ENCODE peak calls at places on chromosome 19, in six cellular contexts. R is WTC11, Z is K562, G is H1, N is HepG2, W is GM12878. D is an unnamed sample.

GRCh38 chr19:41641879-41642485 is 15.1 kb upstream of the CEACAM4 start:
- DNase-seq in G (no peak), Z (peak), W (peak), R (peak), N (peak), D (peak)

GRCh38 chr19:19642506-19643157 is 825 bp downstream of the GMIP start:
- DNase-seq in N (no peak), G (no peak), R (no peak), W (no peak), Z (peak), D (no peak)

GRCh38 chr19:37920591-37921450 is 13.8 kb downstream of the SIPA1L3 start:
- DNase-seq in G (no peak), N (peak), Z (no peak), W (no peak), R (no peak), D (no peak)

GRCh38 chr19:1773173-1773572 is 19.9 kb downstream of the ONECUT3 start:
- DNase-seq in G (no peak), N (no peak), Z (no peak), W (no peak), R (no peak), D (no peak)

GRCh38 chr19:57512845-57513244 is 13.1 kb downstream of the ZNF773 start:
- DNase-seq in G (no peak), N (no peak), R (no peak), Z (no peak), W (no peak), D (peak)

GRCh38 chr19:40594251-40594650 is 6.9 kb upstream of the LTBP4 start:
- DNase-seq in R (no peak), N (no peak), G (no peak), Z (peak), W (no peak), D (peak)

GRCh38 chr19:47695533-47696262 is 17.5 kb upstream of the EHD2 start:
- DNase-seq in R (no peak), N (no peak), W (no peak), G (no peak), Z (no peak), D (no peak)

GRCh38 chr19:48487944-48488343 is 18.8 kb downstream of the CYTH2 start:
- DNase-seq in R (no peak), Z (no peak), G (no peak), W (no peak), N (peak), D (no peak)

GRCh38 chr19:2666344-2666994 is 36.0 kb downstream of the GNG7 start:
- DNase-seq in Z (no peak), R (no peak), G (no peak), W (no peak), N (no peak), D (no peak)

DNA sequence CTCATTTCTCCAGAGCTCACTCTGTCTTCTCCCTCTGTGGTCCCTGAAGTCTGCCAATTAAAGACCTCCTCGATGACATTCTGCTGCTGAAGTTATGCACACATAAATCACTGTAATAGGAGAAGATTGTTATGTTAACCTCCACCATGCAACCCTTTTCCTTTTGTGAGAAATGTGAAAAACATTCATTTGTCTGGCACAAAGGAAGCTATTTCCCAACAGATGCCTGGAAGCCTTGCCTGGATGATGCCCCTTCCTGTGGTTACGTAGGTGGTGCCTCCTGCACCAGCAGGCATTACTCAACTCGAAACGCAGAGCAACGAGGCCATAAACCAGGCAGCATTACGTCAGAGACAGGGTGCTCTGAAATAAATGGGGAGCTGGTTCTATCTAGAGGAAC is 327.4 kb upstream of the ZNF507 start:
- DNase-seq in Z (no peak), N (no peak), G (no peak), R (no peak), W (no peak), D (no peak)
- TF ChIP-seq CREB1 in Z (no peak), N (peak), G (no peak), R (no peak), W (no peak), D (no peak)

DNA sequence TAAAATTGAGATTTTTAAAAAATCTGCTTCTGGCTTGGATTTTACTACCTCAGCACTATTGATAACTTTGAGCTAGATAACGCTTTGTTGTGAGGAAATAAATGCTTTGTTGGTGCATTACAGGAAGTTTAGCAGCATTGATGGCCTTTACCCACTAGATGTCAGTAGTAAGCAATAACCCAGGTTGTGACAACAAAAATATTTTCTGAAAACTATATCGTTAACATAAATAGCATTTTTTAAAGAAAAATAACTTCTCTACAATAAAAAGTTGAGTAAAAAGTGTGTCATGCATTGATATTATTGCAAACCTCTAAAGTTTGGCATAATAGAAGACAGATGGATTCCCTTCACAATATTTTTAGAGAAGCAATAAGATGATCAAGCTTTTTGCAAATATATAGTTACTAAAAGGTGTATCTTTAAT is 1246.5 kb downstream of the UQCRFS1 start:
- DNase-seq in Z (peak), W (no peak), N (no peak), G (no peak), R (no peak), D (peak)
- TF ChIP-seq CREB1 in Z (no peak), W (no peak), N (no peak), G (no peak), R (no peak), D (no peak)

GRCh38 chr19:30693179-30693578 is 321.0 kb downstream of the ZNF536 start:
- DNase-seq in G (no peak), Z (no peak), W (no peak), R (no peak), N (no peak), D (no peak)

GRCh38 chr19:30694156-30694555 is 322.0 kb downstream of the ZNF536 start:
- DNase-seq in R (no peak), G (no peak), Z (no peak), N (no peak), W (no peak), D (no peak)

GRCh38 chr19:30699871-30700280 is 327.7 kb downstream of the ZNF536 start:
- DNase-seq in Z (no peak), R (no peak), N (no peak), G (no peak), W (no peak), D (no peak)

GRCh38 chr19:30695171-30695875 is 323.1 kb downstream of the ZNF536 start:
- DNase-seq in N (no peak), W (no peak), Z (no peak), R (peak), G (no peak), D (peak)

DNA sequence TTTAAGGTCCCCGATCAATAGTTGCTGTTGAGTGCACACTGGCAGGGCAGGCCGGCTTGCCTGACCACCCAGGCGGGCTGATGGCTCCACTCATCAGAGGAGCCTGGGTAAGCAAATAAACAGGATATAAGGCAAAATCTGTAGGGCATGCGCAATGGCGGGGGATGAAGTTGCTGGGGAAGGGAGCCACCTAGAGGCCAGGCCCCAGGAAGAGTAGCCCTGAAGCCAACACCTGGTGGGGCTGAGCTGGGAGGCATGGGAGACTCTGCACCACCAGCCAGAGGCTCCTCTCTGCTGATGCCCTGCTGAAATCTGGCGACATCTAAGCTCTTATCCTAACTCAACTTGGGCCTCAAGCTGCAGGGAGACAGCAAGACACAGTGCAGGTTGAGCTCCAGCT is 324.3 kb downstream of the ZNF536 start:
- DNase-seq in R (peak), N (no peak), W (no peak), G (peak), Z (peak), D (peak)
- TF ChIP-seq CREB1 in R (no peak), N (no peak), W (no peak), G (no peak), Z (no peak), D (no peak)

GRCh38 chr19:39407644-39408391 is 1.2 kb downstream of the ZFP36 start:
- DNase-seq in W (no peak), R (no peak), G (no peak), Z (no peak), N (no peak), D (peak)

GRCh38 chr19:39405261-39405912 is 1.3 kb upstream of the ZFP36 start:
- DNase-seq in G (no peak), Z (no peak), R (no peak), N (no peak), W (no peak), D (no peak)

GRCh38 chr19:39407394-39407643 is 672 bp downstream of the ZFP36 start:
- DNase-seq in Z (no peak), N (no peak), W (no peak), G (no peak), R (no peak), D (no peak)

GRCh38 chr19:39406656-39407393 is at the start of gene ZFP36:
- DNase-seq in Z (peak), G (no peak), W (no peak), R (peak), N (peak), D (peak)

GRCh38 chr19:39405930-39406655 is 554 bp upstream of the ZFP36 start:
- DNase-seq in N (no peak), G (no peak), R (peak), W (no peak), Z (no peak), D (peak)
- TF ChIP-seq CREB1 in N (no peak), G (no peak), R (no peak), W (no peak), Z (no peak), D (peak)

GRCh38 chr19:31149306-31149975 is 199.8 kb downstream of the TSHZ3 start:
- DNase-seq in W (no peak), N (no peak), R (no peak), Z (no peak), G (no peak), D (no peak)

GRCh38 chr19:31148671-31149070 is 200.6 kb downstream of the TSHZ3 start:
- DNase-seq in W (no peak), Z (no peak), N (no peak), R (no peak), G (no peak), D (no peak)

GRCh38 chr19:31154021-31154420 is 195.2 kb downstream of the TSHZ3 start:
- DNase-seq in W (no peak), N (no peak), R (no peak), Z (no peak), G (no peak), D (no peak)

GRCh38 chr19:31147234-31147633 is 202.0 kb downstream of the TSHZ3 start:
- DNase-seq in Z (no peak), G (no peak), W (no peak), N (no peak), R (no peak), D (no peak)

DNA sequence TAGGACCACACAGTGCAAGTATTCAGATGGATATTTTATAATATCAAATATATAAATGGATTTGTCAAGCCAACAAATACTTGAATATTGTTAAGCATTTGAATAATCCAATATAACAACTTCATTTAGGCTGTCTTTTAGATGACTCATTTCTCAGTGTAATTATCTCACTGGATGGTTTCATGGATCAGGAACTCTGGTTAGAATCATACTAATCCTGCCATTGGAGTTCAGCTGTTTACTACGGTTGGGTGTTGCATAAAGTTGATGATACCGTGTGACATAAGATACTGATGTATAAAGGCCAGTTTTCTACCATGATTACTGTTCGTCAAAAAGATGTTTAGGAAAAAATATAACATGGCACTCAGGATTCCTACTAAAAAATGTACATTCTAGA is 196.3 kb downstream of the TSHZ3 start:
- DNase-seq in W (no peak), R (no peak), G (no peak), N (no peak), Z (no peak), D (no peak)
- TF ChIP-seq CREB1 in W (no peak), R (no peak), G (no peak), N (no peak), Z (no peak), D (no peak)

GRCh38 chr19:35346193-35347052 is 1.3 kb upstream of the FFAR1 start:
- DNase-seq in R (no peak), N (peak), G (no peak), W (peak), Z (no peak), D (no peak)
- TF ChIP-seq CREB1 in R (no peak), N (no peak), G (no peak), W (peak), Z (no peak), D (no peak)

GRCh38 chr19:35975608-35976214 is 19.3 kb upstream of the SDHAF1 start:
- DNase-seq in G (no peak), Z (peak), N (no peak), W (no peak), R (peak), D (peak)
- TF ChIP-seq CREB1 in G (no peak), Z (no peak), N (no peak), W (no peak), R (no peak), D (no peak)

GRCh38 chr19:15915109-15915508 is 17.2 kb upstream of the CYP4F2 start:
- DNase-seq in Z (no peak), R (no peak), N (no peak), W (no peak), G (no peak), D (no peak)

GRCh38 chr19:15913384-15913783 is 15.5 kb upstream of the CYP4F2 start:
- DNase-seq in W (no peak), N (no peak), G (no peak), R (no peak), Z (no peak), D (no peak)

GRCh38 chr19:15913830-15914229 is 16.0 kb upstream of the CYP4F2 start:
- DNase-seq in N (no peak), G (no peak), Z (no peak), W (no peak), R (no peak), D (no peak)

DNA sequence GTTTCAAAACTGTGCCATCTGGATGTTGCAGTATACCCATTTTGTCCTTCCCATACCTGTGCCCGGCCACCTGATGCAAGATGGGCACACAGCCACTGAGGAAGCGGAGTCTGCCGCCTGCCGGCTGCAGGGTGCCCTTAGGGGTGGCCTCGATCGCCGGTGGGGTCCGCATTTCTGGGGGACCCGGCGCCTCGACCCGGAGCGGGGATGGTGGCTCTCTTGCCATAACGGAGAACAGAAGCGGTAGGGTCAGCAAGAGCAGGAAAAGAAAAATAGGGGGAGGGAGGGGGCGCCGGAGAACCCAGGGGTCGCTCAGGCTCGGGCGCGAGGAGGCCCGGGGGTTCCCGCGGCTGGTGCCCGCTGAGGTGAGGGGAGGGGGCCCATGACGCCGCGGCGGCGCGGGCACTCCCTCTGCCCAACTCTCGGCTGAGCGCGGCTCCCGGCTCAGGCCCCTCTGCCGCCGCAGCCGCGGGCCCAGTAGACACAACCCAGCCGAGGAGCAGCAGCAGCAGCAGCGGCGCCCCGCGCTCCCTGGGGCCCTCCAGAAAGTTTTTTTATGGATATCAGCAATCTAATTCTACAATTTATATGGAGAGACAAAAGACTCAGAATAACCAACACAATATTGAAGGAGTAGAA is 13.8 kb upstream of the CYP4F2 start:
- DNase-seq in W (no peak), N (no peak), R (peak), Z (no peak), G (no peak), D (no peak)
- TF ChIP-seq CREB1 in W (no peak), N (no peak), R (no peak), Z (no peak), G (no peak), D (no peak)

GRCh38 chr19:50719566-50719965 is at the start of gene SHANK1:
- DNase-seq in R (peak), N (no peak), Z (peak), G (no peak), W (no peak), D (peak)

GRCh38 chr19:50722248-50723013 is 733 bp upstream of the CLEC11A start:
- DNase-seq in G (no peak), Z (no peak), W (no peak), R (no peak), N (no peak), D (no peak)

GRCh38 chr19:50720181-50720920 is 749 bp upstream of the SHANK1 start:
- DNase-seq in N (no peak), W (no peak), G (no peak), Z (no peak), R (no peak), D (no peak)

GRCh38 chr19:50721441-50722137 is 1.6 kb upstream of the CLEC11A start:
- DNase-seq in R (no peak), W (no peak), N (no peak), Z (no peak), G (no peak), D (no peak)

GRCh38 chr19:50720921-50721291 is 1.3 kb upstream of the SHANK1 start:
- DNase-seq in N (no peak), Z (no peak), W (no peak), G (no peak), R (peak), D (no peak)
- TF ChIP-seq CREB1 in N (no peak), Z (no peak), W (no peak), G (no peak), R (no peak), D (no peak)

GRCh38 chr19:35357867-35358573 is at the start of gene FFAR3:
- DNase-seq in N (no peak), G (no peak), R (no peak), Z (no peak), W (no peak), D (peak)
- TF ChIP-seq CREB1 in N (peak), G (no peak), R (no peak), Z (no peak), W (no peak), D (no peak)